ENCODE peak calls at places on chromosome 13, in eight cellular contexts. N is IMR-90, T is right lobe of liver, C is mesendoderm, R is H7, Z is adipocyte, X is left ventricle myocardium inferior, O is BJ. K is an unnamed sample.

GRCh38 chr13:45833663-45834062 is 17.9 kb downstream of the SIAH3 start:
- DNase-seq in N (peak; percentile 7), T (peak; percentile 41), C (no peak), R (no peak), Z (peak; percentile 51), X (peak; percentile 35), O (no peak), K (peak; percentile 40)

GRCh38 chr13:47831265-47831664 is 169.8 kb downstream of the SUCLA2 start:
- DNase-seq in N (peak; percentile 23), T (no peak), C (no peak), R (no peak), Z (peak; percentile 37), X (no peak), O (no peak), K (peak; percentile 78)

GRCh38 chr13:90320663-90321062 is 1026.8 kb upstream of the MIR17HG start:
- DNase-seq in N (no peak), T (no peak), C (no peak), R (no peak), Z (no peak), X (no peak), O (no peak), K (no peak)

GRCh38 chr13:105783261-105783660 is 752.2 kb downstream of the EFNB2 start:
- DNase-seq in N (no peak), T (no peak), C (peak; percentile 58), R (no peak), Z (no peak), X (no peak), O (no peak), K (no peak)

GRCh38 chr13:24271611-24272451 is 37.5 kb upstream of the C1QTNF9 start:
- DNase-seq in N (peak; percentile 76), T (peak; percentile 75), C (no peak), R (no peak), Z (peak; percentile 74), X (peak; percentile 75), O (peak; percentile 45), K (peak; percentile 77)

GRCh38 chr13:91493442-91493841 is 95.0 kb downstream of the GPC5 start:
- DNase-seq in N (no peak), T (no peak), C (no peak), R (no peak), Z (no peak), X (no peak), O (no peak), K (no peak)

GRCh38 chr13:58625703-58626389 is 994.3 kb downstream of the PCDH17 start:
- DNase-seq in N (no peak), T (no peak), C (no peak), R (no peak), Z (no peak), X (no peak), O (no peak), K (no peak)

GRCh38 chr13:32499538-32500210 is 38.9 kb downstream of the N4BP2L2 start:
- DNase-seq in N (no peak), T (no peak), C (no peak), R (no peak), Z (no peak), X (no peak), O (no peak), K (no peak)

GRCh38 chr13:48412881-48413351 is at the start of gene LPAR6:
- DNase-seq in N (peak; percentile 73), T (no peak), C (peak; percentile 81), R (peak; percentile 2), Z (no peak), X (no peak), O (peak; percentile 48), K (peak; percentile 80)

GRCh38 chr13:106612688-106613087 is 44.8 kb upstream of the ARGLU1 start:
- DNase-seq in N (peak; percentile 59), T (peak; percentile 66), C (no peak), R (no peak), Z (peak; percentile 43), X (peak; percentile 66), O (no peak), K (peak; percentile 73)

DNA sequence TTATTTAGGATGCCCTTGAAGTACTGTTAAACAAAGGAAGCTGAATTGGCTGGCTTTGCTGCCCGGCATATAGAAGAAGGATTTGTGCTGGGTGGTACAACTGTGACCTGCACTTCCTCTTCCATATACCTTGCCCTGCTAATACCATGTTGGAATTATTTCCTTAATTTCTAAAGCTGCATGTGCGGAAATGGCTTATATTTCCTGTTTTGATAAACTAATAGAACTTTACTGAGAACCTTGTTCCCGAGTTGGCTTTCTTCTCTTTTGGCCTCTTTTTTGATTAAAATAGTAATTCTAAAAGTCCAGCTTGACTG is 41.2 kb downstream of the COL4A2 start:
- DNase-seq in N (no peak), T (no peak), C (no peak), R (no peak), Z (no peak), X (no peak), O (no peak), K (no peak)
- H3K4me3 ChIP-seq in N (no peak overlapping the region), T (no peak overlapping the region), C (no peak overlapping the region), R (no peak overlapping the region), Z (peak overlapping the region; percentile 9), X (no peak overlapping the region), O (no peak overlapping the region), K (no peak overlapping the region)

GRCh38 chr13:29187584-29187983 is 367.4 kb downstream of the MTUS2 start:
- DNase-seq in N (no peak), T (no peak), C (no peak), R (no peak), Z (no peak), X (no peak), O (no peak), K (no peak)
- H3K4me3 ChIP-seq in N (no peak overlapping the region), T (no peak overlapping the region), C (no peak overlapping the region), R (no peak overlapping the region), Z (no peak overlapping the region), X (no peak overlapping the region), O (no peak overlapping the region), K (no peak overlapping the region)

GRCh38 chr13:42320375-42320787 is 48.4 kb downstream of the AKAP11 start:
- DNase-seq in N (no peak), T (no peak), C (peak; percentile 67), R (peak; percentile 36), Z (no peak), X (no peak), O (no peak), K (no peak)
- H3K4me3 ChIP-seq in N (no peak overlapping the region), T (no peak overlapping the region), C (no peak overlapping the region), R (no peak overlapping the region), Z (no peak overlapping the region), X (no peak overlapping the region), O (no peak overlapping the region), K (no peak overlapping the region)

DNA sequence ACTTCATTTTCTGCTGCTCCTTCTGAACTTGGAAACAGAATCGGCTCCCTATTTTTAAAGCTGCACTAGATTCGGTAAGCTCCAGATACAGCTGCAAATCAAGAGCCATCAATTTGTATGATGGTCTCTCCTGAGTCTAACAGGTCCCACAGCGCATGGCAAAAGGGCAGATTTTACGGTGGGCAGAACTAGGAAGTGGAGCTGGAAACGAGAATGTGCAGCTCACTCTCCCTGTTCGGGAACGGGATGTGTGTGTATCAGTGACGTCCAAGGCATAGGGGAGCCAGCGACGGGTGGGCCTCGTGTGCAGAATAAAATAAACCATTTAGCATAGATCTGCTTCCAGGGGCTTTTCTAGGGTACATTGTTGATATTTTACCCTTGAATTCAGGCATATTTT is 74.2 kb downstream of the COL4A1 start:
- DNase-seq in N (no peak), T (no peak), C (no peak), R (no peak), Z (no peak), X (no peak), O (no peak), K (peak; percentile 95)
- H3K4me3 ChIP-seq in N (no peak overlapping the region), T (no peak overlapping the region), C (no peak overlapping the region), R (no peak overlapping the region), Z (peak overlapping the region; percentile 74), X (peak overlapping the region; percentile 51), O (no peak overlapping the region), K (peak overlapping the region; percentile 33)

GRCh38 chr13:113291997-113292862 is 4.8 kb upstream of the LAMP1 start:
- DNase-seq in N (peak; percentile 51), T (peak; percentile 63), C (no peak), R (peak; percentile 82), Z (peak; percentile 68), X (peak; percentile 28), O (no peak), K (peak; percentile 44)
- H3K4me3 ChIP-seq in N (peak overlapping the region; percentile 46), T (peak overlapping the region; percentile 21), C (no peak overlapping the region), R (no peak overlapping the region), Z (peak overlapping the region; percentile 72), X (peak overlapping the region; percentile 49), O (peak overlapping the region; percentile 27), K (peak overlapping the region; percentile 44)

GRCh38 chr13:87678353-87678752 is 7.2 kb downstream of the SLITRK5 start:
- DNase-seq in N (no peak), T (no peak), C (no peak), R (peak; percentile 6), Z (no peak), X (no peak), O (no peak), K (no peak)
- H3K4me3 ChIP-seq in N (no peak overlapping the region), T (peak overlapping the region; percentile 19), C (peak overlapping the region; percentile 25), R (peak overlapping the region; percentile 41), Z (peak overlapping the region; percentile 76), X (peak overlapping the region; percentile 64), O (no peak overlapping the region), K (no peak overlapping the region)

DNA sequence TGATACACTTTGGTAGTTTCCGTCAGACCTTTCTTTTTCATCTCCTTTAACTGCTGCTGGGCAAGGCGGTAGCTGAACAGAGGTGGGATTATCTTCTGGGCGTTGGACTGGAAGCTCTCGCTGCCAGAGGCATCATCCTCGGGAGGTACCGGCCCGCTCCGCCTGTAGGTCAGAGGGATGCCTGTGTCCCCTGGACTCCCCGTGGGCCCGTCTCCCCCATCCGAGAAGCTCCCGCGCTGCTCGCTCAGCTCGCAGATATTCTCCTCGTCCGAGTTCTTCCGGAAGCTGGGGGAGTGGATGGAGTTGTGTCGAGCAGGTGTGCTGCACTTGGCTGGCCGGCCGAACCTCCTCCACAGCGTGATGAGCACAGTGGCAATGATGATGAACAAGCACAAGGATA is 27.7 kb downstream of the THSD1 start:
- DNase-seq in N (no peak), T (no peak), C (no peak), R (peak; percentile 17), Z (no peak), X (no peak), O (no peak), K (no peak)
- H3K4me3 ChIP-seq in N (no peak overlapping the region), T (no peak overlapping the region), C (no peak overlapping the region), R (no peak overlapping the region), Z (no peak overlapping the region), X (no peak overlapping the region), O (no peak overlapping the region), K (no peak overlapping the region)

K was measured in fibroblast of mammary gland.